ENCODE peak calls at places on chromosomes 5 and 9, in four cellular contexts. T is tibial nerve; F is iPS DF 6.9; G is CD4-positive, alpha-beta memory T cell. H is an unnamed sample. For H3K9me3, the result is how much of the 10 kb centered on the place peaks cover.

GRCh38 chr9:89676281-89676680 is 71.5 kb downstream of the GADD45G start:
- DNase-seq in G (no peak), T (no peak), F (no peak), H (peak)

GRCh38 chr5:62340392-62340791 is 34.4 kb downstream of the KIF2A start:
- DNase-seq in G (no peak), F (no peak), T (no peak), H (no peak)

GRCh38 chr5:165224366-165224765 is 1718.9 kb downstream of the MAT2B start:
- DNase-seq in T (no peak), G (no peak), F (no peak), H (no peak)

GRCh38 chr5:88944751-88945507 is 61.9 kb upstream of the MEF2C start:
- DNase-seq in F (no peak), T (no peak), G (no peak), H (no peak)

GRCh38 chr5:163489055-163489744 is 16.2 kb upstream of the MAT2B start:
- DNase-seq in G (no peak), T (no peak), F (no peak), H (no peak)

GRCh38 chr5:149951138-149951749 is 6.7 kb upstream of the PDE6A start:
- DNase-seq in F (no peak), T (no peak), G (no peak), H (no peak)

GRCh38 chr9:98860871-98861293 is 53.4 kb downstream of the GALNT12 start:
- DNase-seq in F (no peak), T (peak), G (no peak), H (peak)

GRCh38 chr5:14268738-14269137 is 125.6 kb downstream of the TRIO start:
- DNase-seq in G (no peak), T (no peak), F (no peak), H (no peak)

GRCh38 chr5:14400085-14400484 is 181.5 kb upstream of the OTULINL start:
- DNase-seq in F (no peak), T (no peak), G (no peak), H (no peak)

GRCh38 chr9:131528886-131529505 is 2.1 kb downstream of the UCK1 start:
- DNase-seq in T (no peak), G (no peak), F (no peak), H (no peak)

GRCh38 chr5:150627731-150628545 is 12.5 kb upstream of the SYNPO start:
- DNase-seq in G (no peak), F (no peak), T (no peak), H (no peak)

GRCh38 chr9:113376634-113377531 is at the start of gene HDHD3:
- DNase-seq in G (peak), F (peak), T (peak), H (peak)

GRCh38 chr5:155728857-155729683 is 597.9 kb upstream of the SGCD start:
- DNase-seq in T (no peak), F (peak), G (no peak), H (no peak)

GRCh38 chr9:97558701-97559101 is 57.2 kb downstream of the TMOD1 start:
- DNase-seq in F (no peak), T (no peak), G (no peak), H (no peak)

GRCh38 chr5:54088081-54088480 is 222.3 kb downstream of the ARL15 start:
- DNase-seq in T (no peak), F (no peak), G (no peak), H (no peak)

GRCh38 chr5:123705741-123706140 is 193.8 kb downstream of the CSNK1G3 start:
- DNase-seq in F (no peak), G (no peak), T (no peak), H (no peak)

GRCh38 chr5:157915638-157916037 is 56.7 kb upstream of the CLINT1 start:
- DNase-seq in G (no peak), F (no peak), T (peak), H (peak)

GRCh38 chr5:155085282-155085990 is 71.9 kb downstream of the KIF4B start:
- DNase-seq in G (no peak), F (no peak), T (no peak), H (no peak)

GRCh38 chr5:16067415-16067814 is 112.2 kb downstream of the MARCHF11 start:
- DNase-seq in G (no peak), F (no peak), T (no peak), H (no peak)

GRCh38 chr9:136668983-136669790 is 6.5 kb downstream of the EGFL7 start:
- DNase-seq in G (no peak), T (no peak), F (no peak), H (no peak)

GRCh38 chr9:138112090-138112748 is 234.6 kb downstream of the CACNA1B start:
- DNase-seq in G (no peak), F (no peak), T (no peak), H (no peak)

GRCh38 chr5:58191451-58191850 is 268.4 kb downstream of the PLK2 start:
- DNase-seq in T (no peak), G (no peak), F (no peak), H (no peak)

GRCh38 chr5:58187473-58188286 is 272.2 kb downstream of the PLK2 start:
- DNase-seq in F (no peak), T (no peak), G (no peak), H (no peak)

GRCh38 chr5:58185397-58186195 is 274.3 kb downstream of the PLK2 start:
- DNase-seq in F (no peak), G (no peak), T (no peak), H (no peak)

GRCh38 chr5:58184910-58185309 is 275.0 kb downstream of the PLK2 start:
- DNase-seq in T (no peak), F (no peak), G (no peak), H (no peak)

GRCh38 chr5:58188287-58188651 is 271.6 kb downstream of the PLK2 start:
- DNase-seq in G (no peak), T (no peak), F (no peak), H (no peak)
- H3K4me3 ChIP-seq in G (no peak), T (no peak), F (no peak), H (no peak)

GRCh38 chr5:141389153-141390042 is 1.9 kb downstream of the PCDHGB4 start:
- DNase-seq in F (no peak), G (no peak), T (no peak), H (no peak)
- H3K9me3 ChIP-seq in F (under half), G (under half), T (half or more), H (under half)

GRCh38 chr5:152046361-152046760 is 121.7 kb upstream of the GLRA1 start:
- DNase-seq in F (no peak), G (no peak), T (no peak), H (no peak)
- H3K27ac ChIP-seq in F (no peak), G (no peak), T (no peak), H (no peak)

GRCh38 chr9:2043881-2044462 is 28.8 kb downstream of the SMARCA2 start:
- DNase-seq in F (no peak), G (no peak), T (no peak), H (no peak)
- H3K4me3 ChIP-seq in F (no peak), G (no peak), T (no peak), H (no peak)

GRCh38 chr9:133107245-133107722 is 13.8 kb downstream of the RALGDS start:
- DNase-seq in T (no peak), G (no peak), F (no peak), H (no peak)

GRCh38 chr9:133106511-133107244 is 14.4 kb downstream of the RALGDS start:
- DNase-seq in G (no peak), F (no peak), T (no peak), H (no peak)

GRCh38 chr9:133104718-133105460 is 16.2 kb downstream of the RALGDS start:
- DNase-seq in T (no peak), G (no peak), F (no peak), H (no peak)

GRCh38 chr9:133103987-133104505 is 17.0 kb downstream of the RALGDS start:
- DNase-seq in F (no peak), G (no peak), T (no peak), H (no peak)

GRCh38 chr9:133105461-133105770 is 15.6 kb downstream of the RALGDS start:
- DNase-seq in G (no peak), T (no peak), F (no peak), H (no peak)
- H3K9me3 ChIP-seq in G (under half), T (under half), F (under half), H (under half)

GRCh38 chr5:140145223-140145622 is 19.5 kb downstream of the IGIP start:
- DNase-seq in T (no peak), F (no peak), G (no peak), H (no peak)

GRCh38 chr5:140146523-140146842 is 20.7 kb downstream of the IGIP start:
- DNase-seq in G (no peak), T (no peak), F (no peak), H (no peak)

GRCh38 chr5:140143521-140144258 is 18.0 kb downstream of the IGIP start:
- DNase-seq in F (no peak), T (no peak), G (no peak), H (peak)

GRCh38 chr5:140147460-140147859 is 21.7 kb downstream of the IGIP start:
- DNase-seq in F (no peak), T (no peak), G (no peak), H (no peak)

DNA sequence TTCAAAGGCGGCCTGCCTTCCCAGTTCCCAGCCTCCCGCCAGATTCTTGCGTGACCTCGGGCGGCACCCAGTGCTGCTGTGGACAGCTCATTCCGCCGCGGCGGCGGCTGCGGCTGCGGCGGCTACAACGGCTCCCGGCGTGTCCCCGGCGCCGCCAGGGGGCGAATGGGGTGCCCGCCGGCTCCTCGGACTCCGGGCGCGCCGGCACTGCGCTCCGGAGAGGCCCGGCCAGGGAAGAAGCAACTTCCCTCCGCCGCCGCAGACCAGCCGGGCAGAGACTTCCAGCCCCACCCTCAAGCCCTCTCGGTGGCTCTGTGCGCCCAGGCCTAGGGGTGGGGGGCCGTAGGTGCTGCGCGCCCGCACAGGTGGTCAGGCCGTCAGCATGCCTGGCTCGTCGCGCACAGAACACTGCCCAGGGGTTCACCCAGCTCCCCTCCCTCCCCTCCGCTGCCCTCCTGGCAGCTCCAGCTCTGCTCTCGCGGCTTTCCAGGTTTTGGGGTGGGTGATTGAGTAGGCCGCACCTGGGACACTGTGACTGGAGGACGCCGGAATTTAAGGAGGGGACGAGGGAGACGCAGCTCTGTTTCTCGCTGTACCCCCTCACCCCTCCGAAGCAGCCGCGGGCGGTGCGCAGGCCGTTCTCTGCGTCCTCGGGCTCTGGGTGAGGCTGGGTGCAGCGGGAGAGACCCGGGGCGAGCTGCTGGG is 20.2 kb downstream of the IGIP start:
- DNase-seq in T (peak), F (no peak), G (no peak), H (peak)
- H3K27ac ChIP-seq in T (no peak), F (no peak), G (no peak), H (peak)

GRCh38 chr9:81380504-81380903 is 308.8 kb downstream of the TLE1 start:
- DNase-seq in T (no peak), F (no peak), G (no peak), H (no peak)
- H3K4me3 ChIP-seq in T (no peak), F (no peak), G (no peak), H (no peak)

GRCh38 chr9:11092974-11093373 is 480.2 kb upstream of the PTPRD start:
- DNase-seq in F (no peak), G (no peak), T (no peak), H (no peak)
- H3K9me3 ChIP-seq in F (under half), G (under half), T (under half), H (under half)

GRCh38 chr9:127825319-127826051 is 22.8 kb downstream of the FPGS start:
- DNase-seq in T (no peak), G (no peak), F (no peak), H (no peak)

GRCh38 chr9:127828262-127829031 is 25.8 kb downstream of the FPGS start:
- DNase-seq in F (peak), G (no peak), T (peak), H (peak)

GRCh38 chr9:127829205-127829935 is 25.1 kb downstream of the ENG start:
- DNase-seq in T (no peak), G (no peak), F (no peak), H (no peak)

GRCh38 chr9:127822108-127822507 is 19.4 kb downstream of the FPGS start:
- DNase-seq in F (no peak), T (no peak), G (no peak), H (no peak)

GRCh38 chr9:127826253-127826913 is 23.7 kb downstream of the FPGS start:
- DNase-seq in G (no peak), T (no peak), F (no peak), H (no peak)
- H3K27ac ChIP-seq in G (no peak), T (peak), F (no peak), H (no peak)

H was measured in lung.